ENCODE peak calls at places on chromosomes 13 and 19, in ten cellular contexts. B is neural progenitor cell; N is lung microvascular endothelial cell; W is NCI-H345; Q is activated CD4-positive, alpha-beta T cell treated with anti-CD3 and anti-CD28 coated beads, Interleukin-2, amount 50 U/mL, for 24 hours; H is activated CD8-positive, alpha-beta T cell treated with anti-CD3 and anti-CD28 coated beads, Interleukin-2, amount 10 ng/mL, durations not matched to agents 7 days and 5 days; Y is T-helper 1 cell; X is activated naive CD4-positive, alpha-beta T cell treated with anti-CD3 and anti-CD28 coated beads, Interleukin-2, amount 50 U/mL, for 16 hours; D is ACHN; V is stimulated activated CD8-positive, alpha-beta memory T cell treated with anti-CD3 and anti-CD28 coated beads, Interleukin-12 subunit alpha, Interleukin-12 subunit beta, amount 100 ng/mL, for 4 hours. G is an unnamed sample.

GRCh38 chr19:400976-401835 is 7.7 kb downstream of the C2CD4C start:
- DNase-seq in B (no peak), N (no peak), W (no peak), Q (no peak), H (no peak), Y (peak), X (peak), D (no peak), V (no peak), G (no peak)

GRCh38 chr13:45215392-45216077 is 14.7 kb upstream of the KCTD4 start:
- DNase-seq in B (peak), N (no peak), W (no peak), Q (no peak), H (no peak), Y (no peak), X (no peak), D (no peak), V (no peak), G (no peak)

GRCh38 chr13:41231025-41231677 is 32.2 kb downstream of the MTRF1 start:
- DNase-seq in B (no peak), N (no peak), W (no peak), Q (no peak), H (no peak), Y (no peak), X (no peak), D (no peak), V (no peak), G (no peak)

GRCh38 chr13:51041126-51041525 is 69.9 kb downstream of the C13orf42 start:
- DNase-seq in B (no peak), N (no peak), W (no peak), Q (no peak), H (no peak), Y (no peak), X (no peak), D (no peak), V (no peak), G (no peak)

GRCh38 chr13:21695536-21695935 is 24.7 kb downstream of the FGF9 start:
- DNase-seq in B (no peak), N (no peak), W (no peak), Q (no peak), H (no peak), Y (no peak), X (no peak), D (no peak), V (no peak), G (no peak)

GRCh38 chr19:40279120-40279551 is 6.0 kb downstream of the AKT2 start:
- DNase-seq in B (no peak), N (no peak), W (no peak), Q (no peak), H (no peak), Y (no peak), X (no peak), D (no peak), V (no peak), G (no peak)

GRCh38 chr19:14413765-14414171 is 5.4 kb downstream of the DDX39A start:
- DNase-seq in B (no peak), N (no peak), W (no peak), Q (no peak), H (no peak), Y (no peak), X (no peak), D (no peak), V (no peak), G (no peak)

GRCh38 chr13:65036999-65037398 is 2193.1 kb downstream of the PCDH9 start:
- DNase-seq in B (no peak), N (no peak), W (no peak), Q (no peak), H (no peak), Y (no peak), X (no peak), D (no peak), V (no peak), G (no peak)

GRCh38 chr19:2579678-2580280 is 103.9 kb downstream of the GADD45B start:
- DNase-seq in B (no peak), N (no peak), W (no peak), Q (no peak), H (no peak), Y (no peak), X (no peak), D (no peak), V (no peak), G (no peak)

GRCh38 chr19:38062959-38063786 is 156.2 kb downstream of the SIPA1L3 start:
- DNase-seq in B (peak), N (peak), W (peak), Q (no peak), H (no peak), Y (no peak), X (no peak), D (no peak), V (no peak), G (no peak)

GRCh38 chr13:33034897-33035296 is 18.7 kb downstream of the KL start:
- DNase-seq in B (no peak), N (no peak), W (no peak), Q (no peak), H (no peak), Y (no peak), X (no peak), D (no peak), V (no peak), G (no peak)

GRCh38 chr13:54210397-54211050 is 1181.9 kb downstream of the OLFM4 start:
- DNase-seq in B (peak), N (no peak), W (no peak), Q (no peak), H (no peak), Y (no peak), X (no peak), D (no peak), V (no peak), G (peak)

GRCh38 chr19:3276341-3276799 is 51.9 kb downstream of the CELF5 start:
- DNase-seq in B (peak), N (peak), W (peak), Q (no peak), H (peak), Y (peak), X (peak), D (no peak), V (no peak), G (peak)

GRCh38 chr13:110506859-110507566 is 54.5 kb downstream of the RAB20 start:
- DNase-seq in B (no peak), N (no peak), W (no peak), Q (no peak), H (no peak), Y (no peak), X (no peak), D (no peak), V (no peak), G (peak)

GRCh38 chr19:13441810-13442512 is 64.3 kb downstream of the CACNA1A start:
- DNase-seq in B (peak), N (peak), W (no peak), Q (peak), H (peak), Y (peak), X (peak), D (peak), V (no peak), G (peak)

GRCh38 chr19:38970664-38971532 is 4.6 kb downstream of the FBXO17 start:
- DNase-seq in B (no peak), N (no peak), W (no peak), Q (no peak), H (no peak), Y (no peak), X (no peak), D (no peak), V (no peak), G (peak)

GRCh38 chr19:3492131-3492839 is 8.2 kb downstream of the DOHH start:
- DNase-seq in B (no peak), N (no peak), W (no peak), Q (no peak), H (no peak), Y (no peak), X (no peak), D (no peak), V (no peak), G (no peak)

GRCh38 chr19:35248310-35249145 is at the start of gene LSR:
- DNase-seq in B (peak), N (no peak), W (peak), Q (peak), H (peak), Y (peak), X (peak), D (peak), V (peak), G (peak)

GRCh38 chr13:62085337-62085736 is 669.7 kb upstream of the PCDH20 start:
- DNase-seq in B (no peak), N (no peak), W (no peak), Q (no peak), H (no peak), Y (no peak), X (no peak), D (no peak), V (no peak), G (no peak)

GRCh38 chr19:40601061-40601973 is at the start of gene LTBP4:
- DNase-seq in B (peak), N (peak), W (peak), Q (no peak), H (peak), Y (no peak), X (no peak), D (peak), V (peak), G (peak)

GRCh38 chr13:114013952-114014629 is 40.2 kb upstream of the C13orf46 start:
- DNase-seq in B (no peak), N (no peak), W (no peak), Q (no peak), H (no peak), Y (no peak), X (no peak), D (no peak), V (no peak), G (no peak)

GRCh38 chr13:113657851-113658741 is at the start of gene ATP4B:
- DNase-seq in B (no peak), N (no peak), W (no peak), Q (no peak), H (no peak), Y (no peak), X (no peak), D (no peak), V (no peak), G (no peak)

GRCh38 chr19:33193269-33193863 is 764 bp upstream of the LRP3 start:
- DNase-seq in B (no peak), N (no peak), W (no peak), Q (no peak), H (no peak), Y (no peak), X (no peak), D (no peak), V (no peak), G (no peak)

GRCh38 chr19:2127758-2128157 is 23.6 kb downstream of the AP3D1 start:
- DNase-seq in B (no peak), N (no peak), W (peak), Q (no peak), H (no peak), Y (no peak), X (no peak), D (no peak), V (no peak), G (no peak)

GRCh38 chr13:92896842-92897241 is 329.8 kb upstream of the GPC6 start:
- DNase-seq in B (peak), N (no peak), W (peak), Q (no peak), H (no peak), Y (no peak), X (no peak), D (peak), V (no peak), G (peak)